ENCODE peak calls at places on chromosomes 11 and 22, in six cellular contexts. E is fibroblast of pulmonary artery; A is HS-5; Q is kidney tubule cell; V is activated CD8-positive, alpha-beta memory T cell treated with anti-CD3 and anti-CD28 coated beads for 48 hours; N is tibial artery. S is an unnamed sample.

GRCh38 chr11:66419825-66420224 is 1.0 kb upstream of the NPAS4 start:
- DNase-seq in E (no peak), A (no peak), Q (no peak), V (no peak), N (no peak), S (no peak)

GRCh38 chr11:12126352-12127019 is 16.1 kb downstream of the MICAL2 start:
- DNase-seq in E (peak; percentile 88), A (peak; percentile 61), Q (peak; percentile 79), V (no peak), N (no peak), S (no peak)

GRCh38 chr22:22982616-22983015 is 87.7 kb upstream of the GNAZ start:
- DNase-seq in E (no peak), A (no peak), Q (no peak), V (no peak), N (no peak), S (no peak)

GRCh38 chr22:30208631-30209603 is 37.6 kb downstream of the LIF start:
- DNase-seq in E (peak; percentile 94), A (no peak), Q (peak; percentile 38), V (no peak), N (peak; percentile 74), S (peak; percentile 42)

GRCh38 chr11:74487875-74488274 is 5.6 kb downstream of the LIPT2 start:
- DNase-seq in E (no peak), A (no peak), Q (peak; percentile 14), V (no peak), N (no peak), S (peak; percentile 47)

GRCh38 chr22:24367841-24368240 is 59.6 kb upstream of the ADORA2A start:
- DNase-seq in E (peak; percentile 49), A (peak; percentile 34), Q (no peak), V (no peak), N (no peak), S (no peak)

GRCh38 chr22:37525073-37525745 is 6.0 kb upstream of the CARD10 start:
- DNase-seq in E (peak; percentile 75), A (peak; percentile 54), Q (peak; percentile 88), V (no peak), N (no peak), S (peak; percentile 81)

GRCh38 chr11:33734441-33735165 is 1.6 kb downstream of the CD59 start:
- DNase-seq in E (peak; percentile 65), A (no peak), Q (peak; percentile 36), V (no peak), N (no peak), S (peak; percentile 74)

GRCh38 chr11:104275992-104276391 is 112.0 kb upstream of the PDGFD start:
- DNase-seq in E (peak; percentile 52), A (peak; percentile 8), Q (peak; percentile 37), V (no peak), N (no peak), S (peak; percentile 13)

GRCh38 chr11:68999093-68999747 is 13.8 kb downstream of the MRGPRF start:
- DNase-seq in E (no peak), A (no peak), Q (no peak), V (no peak), N (no peak), S (no peak)

GRCh38 chr11:2139691-2140337 is 625 bp upstream of the IGF2 start:
- DNase-seq in E (no peak), A (no peak), Q (no peak), V (no peak), N (no peak), S (no peak)

GRCh38 chr11:28296426-28296825 is 188.2 kb downstream of the METTL15 start:
- DNase-seq in E (no peak), A (no peak), Q (no peak), V (no peak), N (no peak), S (no peak)

GRCh38 chr11:77142091-77142975 is 14.3 kb downstream of the MYO7A start:
- DNase-seq in E (no peak), A (no peak), Q (no peak), V (no peak), N (no peak), S (no peak)

GRCh38 chr22:19291218-19291579 is 320 bp downstream of the CLTCL1 start:
- DNase-seq in E (peak; percentile 21), A (no peak), Q (peak; percentile 23), V (no peak), N (peak; percentile 27), S (peak; percentile 28)

GRCh38 chr22:23509571-23510302 is 70.4 kb downstream of the IGLL1 start:
- DNase-seq in E (peak; percentile 87), A (no peak), Q (no peak), V (no peak), N (no peak), S (no peak)

GRCh38 chr11:70423523-70424505 is 25.5 kb downstream of the CTTN start:
- DNase-seq in E (peak; percentile 89), A (peak; percentile 26), Q (peak; percentile 88), V (peak; percentile 23), N (no peak), S (peak; percentile 57)

GRCh38 chr11:67370351-67371076 is 2.9 kb downstream of the CLCF1 start:
- DNase-seq in E (peak; percentile 55), A (no peak), Q (peak; percentile 50), V (no peak), N (no peak), S (no peak)

GRCh38 chr11:95358516-95359322 is 127.7 kb upstream of the SESN3 start:
- DNase-seq in E (no peak), A (no peak), Q (peak; percentile 49), V (no peak), N (no peak), S (peak; percentile 76)

GRCh38 chr11:765802-766091 is 11.5 kb downstream of the GATD1 start:
- DNase-seq in E (no peak), A (no peak), Q (no peak), V (no peak), N (no peak), S (no peak)

GRCh38 chr22:31538815-31539214 is 42.5 kb downstream of the SFI1 start:
- DNase-seq in E (no peak), A (no peak), Q (no peak), V (no peak), N (no peak), S (no peak)

GRCh38 chr11:2746401-2747230 is 46.8 kb upstream of the KCNQ1OT1 start:
- DNase-seq in E (no peak), A (no peak), Q (no peak), V (no peak), N (no peak), S (no peak)

GRCh38 chr11:64742087-64742939 is 1.6 kb downstream of the RASGRP2 start:
- DNase-seq in E (no peak), A (no peak), Q (no peak), V (no peak), N (no peak), S (no peak)

GRCh38 chr11:2129323-2129698 is 9.9 kb downstream of the IGF2 start:
- DNase-seq in E (no peak), A (no peak), Q (no peak), V (no peak), N (no peak), S (no peak)

GRCh38 chr11:121048464-121049233 is 24.7 kb downstream of the TBCEL start:
- DNase-seq in E (no peak), A (no peak), Q (peak; percentile 49), V (no peak), N (no peak), S (no peak)

GRCh38 chr11:45805305-45806071 is 539 bp downstream of the SLC35C1 start:
- DNase-seq in E (peak; percentile 59), A (no peak), Q (peak; percentile 70), V (no peak), N (peak; percentile 44), S (peak; percentile 66)

GRCh38 chr22:38727123-38727522 is 21.4 kb downstream of the GTPBP1 start:
- DNase-seq in E (no peak), A (no peak), Q (no peak), V (no peak), N (no peak), S (no peak)

GRCh38 chr11:60854847-60855725 is 664 bp downstream of the PTGDR2 start:
- DNase-seq in E (no peak), A (no peak), Q (no peak), V (no peak), N (no peak), S (no peak)